ENCODE peak calls at places on chromosomes 5 and 9, in eight cellular contexts. One of them, this sample, is unnamed.
A peak's percentile ranks its signal among the peaks of the same experiment; 100 is the strongest.

GRCh38 chr5:147522435-147522834 is 12.6 kb upstream of the DPYSL3 start:
- DNase-seq in mucosa of descending colon: no peak
- DNase-seq in NCI-H510A treated with DMSO at 0.1 percent for 48 hours: no peak
- DNase-seq in activated naive CD4-positive, alpha-beta T cell treated with anti-CD3 and anti-CD28 coated beads, Interleukin-2, amount 50 U/mL, for 16 hours: no peak
- DNase-seq in stimulated activated CD4-positive, alpha-beta T cell treated with anti-CD3 and anti-CD28 coated beads, TNF-alpha, amount 100 ng/mL, for 1 hour: no peak
- DNase-seq in kidney tubule cell: peak; percentile 84
- DNase-seq in nephron progenitor cell: no peak
- DNase-seq in breast epithelium: no peak
- DNase-seq in this sample: no peak

GRCh38 chr9:5551771-5552170 is 41.4 kb downstream of the PDCD1LG2 start:
- DNase-seq in mucosa of descending colon: no peak
- DNase-seq in NCI-H510A treated with DMSO at 0.1 percent for 48 hours: no peak
- DNase-seq in activated naive CD4-positive, alpha-beta T cell treated with anti-CD3 and anti-CD28 coated beads, Interleukin-2, amount 50 U/mL, for 16 hours: no peak
- DNase-seq in stimulated activated CD4-positive, alpha-beta T cell treated with anti-CD3 and anti-CD28 coated beads, TNF-alpha, amount 100 ng/mL, for 1 hour: no peak
- DNase-seq in kidney tubule cell: no peak
- DNase-seq in nephron progenitor cell: no peak
- DNase-seq in breast epithelium: no peak
- DNase-seq in this sample: no peak

GRCh38 chr9:17744786-17745185 is 165.9 kb downstream of the SH3GL2 start:
- DNase-seq in mucosa of descending colon: peak; percentile 25
- DNase-seq in NCI-H510A treated with DMSO at 0.1 percent for 48 hours: no peak
- DNase-seq in activated naive CD4-positive, alpha-beta T cell treated with anti-CD3 and anti-CD28 coated beads, Interleukin-2, amount 50 U/mL, for 16 hours: no peak
- DNase-seq in stimulated activated CD4-positive, alpha-beta T cell treated with anti-CD3 and anti-CD28 coated beads, TNF-alpha, amount 100 ng/mL, for 1 hour: no peak
- DNase-seq in kidney tubule cell: peak; percentile 26
- DNase-seq in nephron progenitor cell: peak; percentile 68
- DNase-seq in breast epithelium: no peak
- DNase-seq in this sample: no peak

GRCh38 chr9:17625644-17626388 is 47.0 kb downstream of the SH3GL2 start:
- DNase-seq in mucosa of descending colon: peak; percentile 31
- DNase-seq in NCI-H510A treated with DMSO at 0.1 percent for 48 hours: peak; percentile 48
- DNase-seq in activated naive CD4-positive, alpha-beta T cell treated with anti-CD3 and anti-CD28 coated beads, Interleukin-2, amount 50 U/mL, for 16 hours: no peak
- DNase-seq in stimulated activated CD4-positive, alpha-beta T cell treated with anti-CD3 and anti-CD28 coated beads, TNF-alpha, amount 100 ng/mL, for 1 hour: no peak
- DNase-seq in kidney tubule cell: peak; percentile 84
- DNase-seq in nephron progenitor cell: no peak
- DNase-seq in breast epithelium: no peak
- DNase-seq in this sample: no peak

GRCh38 chr9:132447346-132447745 is 37.3 kb downstream of the CFAP77 start:
- DNase-seq in mucosa of descending colon: no peak
- DNase-seq in NCI-H510A treated with DMSO at 0.1 percent for 48 hours: no peak
- DNase-seq in activated naive CD4-positive, alpha-beta T cell treated with anti-CD3 and anti-CD28 coated beads, Interleukin-2, amount 50 U/mL, for 16 hours: no peak
- DNase-seq in stimulated activated CD4-positive, alpha-beta T cell treated with anti-CD3 and anti-CD28 coated beads, TNF-alpha, amount 100 ng/mL, for 1 hour: no peak
- DNase-seq in kidney tubule cell: no peak
- DNase-seq in nephron progenitor cell: peak; percentile 67
- DNase-seq in breast epithelium: no peak
- DNase-seq in this sample: no peak

GRCh38 chr5:174235993-174236528 is 190.6 kb downstream of the NSG2 start:
- DNase-seq in mucosa of descending colon: no peak
- DNase-seq in NCI-H510A treated with DMSO at 0.1 percent for 48 hours: no peak
- DNase-seq in activated naive CD4-positive, alpha-beta T cell treated with anti-CD3 and anti-CD28 coated beads, Interleukin-2, amount 50 U/mL, for 16 hours: no peak
- DNase-seq in stimulated activated CD4-positive, alpha-beta T cell treated with anti-CD3 and anti-CD28 coated beads, TNF-alpha, amount 100 ng/mL, for 1 hour: no peak
- DNase-seq in kidney tubule cell: no peak
- DNase-seq in nephron progenitor cell: no peak
- DNase-seq in breast epithelium: no peak
- DNase-seq in this sample: no peak

GRCh38 chr9:107489687-107490605 is at the start of gene KLF4:
- DNase-seq in mucosa of descending colon: peak; percentile 94
- DNase-seq in NCI-H510A treated with DMSO at 0.1 percent for 48 hours: peak; percentile 80
- DNase-seq in activated naive CD4-positive, alpha-beta T cell treated with anti-CD3 and anti-CD28 coated beads, Interleukin-2, amount 50 U/mL, for 16 hours: peak; percentile 39
- DNase-seq in stimulated activated CD4-positive, alpha-beta T cell treated with anti-CD3 and anti-CD28 coated beads, TNF-alpha, amount 100 ng/mL, for 1 hour: peak; percentile 34
- DNase-seq in kidney tubule cell: peak; percentile 93
- DNase-seq in nephron progenitor cell: peak; percentile 90
- DNase-seq in breast epithelium: peak; percentile 89
- DNase-seq in this sample: peak; percentile 63

GRCh38 chr5:81422671-81423070 is 28.7 kb upstream of the ACOT12 start:
- DNase-seq in mucosa of descending colon: no peak
- DNase-seq in NCI-H510A treated with DMSO at 0.1 percent for 48 hours: no peak
- DNase-seq in activated naive CD4-positive, alpha-beta T cell treated with anti-CD3 and anti-CD28 coated beads, Interleukin-2, amount 50 U/mL, for 16 hours: no peak
- DNase-seq in stimulated activated CD4-positive, alpha-beta T cell treated with anti-CD3 and anti-CD28 coated beads, TNF-alpha, amount 100 ng/mL, for 1 hour: no peak
- DNase-seq in kidney tubule cell: no peak
- DNase-seq in nephron progenitor cell: no peak
- DNase-seq in breast epithelium: no peak
- DNase-seq in this sample: no peak

GRCh38 chr9:8779478-8779877 is 979.9 kb upstream of the DMAC1 start:
- DNase-seq in mucosa of descending colon: no peak
- DNase-seq in NCI-H510A treated with DMSO at 0.1 percent for 48 hours: no peak
- DNase-seq in activated naive CD4-positive, alpha-beta T cell treated with anti-CD3 and anti-CD28 coated beads, Interleukin-2, amount 50 U/mL, for 16 hours: no peak
- DNase-seq in stimulated activated CD4-positive, alpha-beta T cell treated with anti-CD3 and anti-CD28 coated beads, TNF-alpha, amount 100 ng/mL, for 1 hour: no peak
- DNase-seq in kidney tubule cell: no peak
- DNase-seq in nephron progenitor cell: no peak
- DNase-seq in breast epithelium: no peak
- DNase-seq in this sample: no peak

GRCh38 chr5:171450423-171451246 is 31.2 kb downstream of the FGF18 start:
- DNase-seq in mucosa of descending colon: peak; percentile 35
- DNase-seq in NCI-H510A treated with DMSO at 0.1 percent for 48 hours: no peak
- DNase-seq in activated naive CD4-positive, alpha-beta T cell treated with anti-CD3 and anti-CD28 coated beads, Interleukin-2, amount 50 U/mL, for 16 hours: no peak
- DNase-seq in stimulated activated CD4-positive, alpha-beta T cell treated with anti-CD3 and anti-CD28 coated beads, TNF-alpha, amount 100 ng/mL, for 1 hour: no peak
- DNase-seq in kidney tubule cell: peak; percentile 75
- DNase-seq in nephron progenitor cell: peak; percentile 79
- DNase-seq in breast epithelium: no peak
- DNase-seq in this sample: peak; percentile 88

GRCh38 chr5:141668601-141669265 is 13.3 kb downstream of the ARAP3 start:
- DNase-seq in mucosa of descending colon: no peak
- DNase-seq in NCI-H510A treated with DMSO at 0.1 percent for 48 hours: no peak
- DNase-seq in activated naive CD4-positive, alpha-beta T cell treated with anti-CD3 and anti-CD28 coated beads, Interleukin-2, amount 50 U/mL, for 16 hours: no peak
- DNase-seq in stimulated activated CD4-positive, alpha-beta T cell treated with anti-CD3 and anti-CD28 coated beads, TNF-alpha, amount 100 ng/mL, for 1 hour: no peak
- DNase-seq in kidney tubule cell: no peak
- DNase-seq in nephron progenitor cell: no peak
- DNase-seq in breast epithelium: no peak
- DNase-seq in this sample: no peak

GRCh38 chr5:167999182-167999581 is 292.3 kb upstream of the WWC1 start:
- DNase-seq in mucosa of descending colon: no peak
- DNase-seq in NCI-H510A treated with DMSO at 0.1 percent for 48 hours: no peak
- DNase-seq in activated naive CD4-positive, alpha-beta T cell treated with anti-CD3 and anti-CD28 coated beads, Interleukin-2, amount 50 U/mL, for 16 hours: no peak
- DNase-seq in stimulated activated CD4-positive, alpha-beta T cell treated with anti-CD3 and anti-CD28 coated beads, TNF-alpha, amount 100 ng/mL, for 1 hour: no peak
- DNase-seq in kidney tubule cell: peak; percentile 2
- DNase-seq in nephron progenitor cell: no peak
- DNase-seq in breast epithelium: no peak
- DNase-seq in this sample: no peak

GRCh38 chr5:96388186-96388585 is 44.9 kb downstream of the PCSK1 start:
- DNase-seq in mucosa of descending colon: no peak
- DNase-seq in NCI-H510A treated with DMSO at 0.1 percent for 48 hours: no peak
- DNase-seq in activated naive CD4-positive, alpha-beta T cell treated with anti-CD3 and anti-CD28 coated beads, Interleukin-2, amount 50 U/mL, for 16 hours: no peak
- DNase-seq in stimulated activated CD4-positive, alpha-beta T cell treated with anti-CD3 and anti-CD28 coated beads, TNF-alpha, amount 100 ng/mL, for 1 hour: no peak
- DNase-seq in kidney tubule cell: no peak
- DNase-seq in nephron progenitor cell: no peak
- DNase-seq in breast epithelium: no peak
- DNase-seq in this sample: no peak

GRCh38 chr9:133806623-133807010 is 68.5 kb upstream of the SARDH start:
- DNase-seq in mucosa of descending colon: no peak
- DNase-seq in NCI-H510A treated with DMSO at 0.1 percent for 48 hours: no peak
- DNase-seq in activated naive CD4-positive, alpha-beta T cell treated with anti-CD3 and anti-CD28 coated beads, Interleukin-2, amount 50 U/mL, for 16 hours: no peak
- DNase-seq in stimulated activated CD4-positive, alpha-beta T cell treated with anti-CD3 and anti-CD28 coated beads, TNF-alpha, amount 100 ng/mL, for 1 hour: no peak
- DNase-seq in kidney tubule cell: no peak
- DNase-seq in nephron progenitor cell: no peak
- DNase-seq in breast epithelium: no peak
- DNase-seq in this sample: no peak

GRCh38 chr5:126516852-126517251 is 78.2 kb downstream of the ALDH7A1 start:
- DNase-seq in mucosa of descending colon: no peak
- DNase-seq in NCI-H510A treated with DMSO at 0.1 percent for 48 hours: no peak
- DNase-seq in activated naive CD4-positive, alpha-beta T cell treated with anti-CD3 and anti-CD28 coated beads, Interleukin-2, amount 50 U/mL, for 16 hours: no peak
- DNase-seq in stimulated activated CD4-positive, alpha-beta T cell treated with anti-CD3 and anti-CD28 coated beads, TNF-alpha, amount 100 ng/mL, for 1 hour: no peak
- DNase-seq in kidney tubule cell: no peak
- DNase-seq in nephron progenitor cell: no peak
- DNase-seq in breast epithelium: no peak
- DNase-seq in this sample: no peak

GRCh38 chr9:137876781-137877386 is 698 bp upstream of the CACNA1B start:
- DNase-seq in mucosa of descending colon: no peak
- DNase-seq in NCI-H510A treated with DMSO at 0.1 percent for 48 hours: no peak
- DNase-seq in activated naive CD4-positive, alpha-beta T cell treated with anti-CD3 and anti-CD28 coated beads, Interleukin-2, amount 50 U/mL, for 16 hours: no peak
- DNase-seq in stimulated activated CD4-positive, alpha-beta T cell treated with anti-CD3 and anti-CD28 coated beads, TNF-alpha, amount 100 ng/mL, for 1 hour: no peak
- DNase-seq in kidney tubule cell: no peak
- DNase-seq in nephron progenitor cell: no peak
- DNase-seq in breast epithelium: no peak
- DNase-seq in this sample: no peak

GRCh38 chr5:133147411-133147810 is 95.6 kb downstream of the HSPA4 start:
- DNase-seq in mucosa of descending colon: no peak
- DNase-seq in NCI-H510A treated with DMSO at 0.1 percent for 48 hours: no peak
- DNase-seq in activated naive CD4-positive, alpha-beta T cell treated with anti-CD3 and anti-CD28 coated beads, Interleukin-2, amount 50 U/mL, for 16 hours: no peak
- DNase-seq in stimulated activated CD4-positive, alpha-beta T cell treated with anti-CD3 and anti-CD28 coated beads, TNF-alpha, amount 100 ng/mL, for 1 hour: no peak
- DNase-seq in kidney tubule cell: no peak
- DNase-seq in nephron progenitor cell: no peak
- DNase-seq in breast epithelium: no peak
- DNase-seq in this sample: no peak

This sample was measured in ascending aorta.